ENCODE peak calls at places on chromosomes 7 and 10, in seven cellular contexts. D, X, J, V, M, T and Q are unnamed samples.
A peak's percentile ranks its signal among the peaks of the same experiment; 100 is the strongest.

GRCh38 chr7:30460246-30460633 is 18.3 kb downstream of the NOD1 start:
- DNase-seq in M (no peak), D (no peak), T (no peak), J (no peak), V (no peak), X (no peak), Q (no peak)

GRCh38 chr10:126903646-126904360 is 1.4 kb upstream of the DOCK1 start:
- DNase-seq in M (no peak), J (no peak), T (no peak), V (no peak), X (no peak), D (no peak), Q (no peak)

GRCh38 chr7:5429253-5429856 is 5.7 kb upstream of the TNRC18 start:
- DNase-seq in X (peak; percentile 59), M (peak; percentile 56), T (peak; percentile 71), V (no peak), D (no peak), J (no peak), Q (no peak)

GRCh38 chr10:50604049-50604640 is 19.6 kb downstream of the SGMS1 start:
- DNase-seq in V (no peak), D (no peak), T (no peak), M (no peak), J (no peak), X (no peak), Q (no peak)

GRCh38 chr10:68508090-68508489 is 19.2 kb downstream of the SLC25A16 start:
- DNase-seq in M (no peak), T (no peak), V (no peak), D (no peak), X (no peak), J (no peak), Q (no peak)

GRCh38 chr10:73855413-73855812 is 18.9 kb downstream of the CAMK2G start:
- DNase-seq in M (no peak), X (no peak), T (no peak), D (no peak), V (no peak), J (no peak), Q (no peak)

GRCh38 chr7:64602518-64602917 is 39.6 kb upstream of the ZNF680 start:
- DNase-seq in J (no peak), V (no peak), M (no peak), T (no peak), X (peak; percentile 14), D (no peak), Q (no peak)

GRCh38 chr10:60549686-60550085 is 160.0 kb upstream of the ANK3 start:
- DNase-seq in J (no peak), T (peak; percentile 68), X (peak; percentile 20), M (peak; percentile 23), D (no peak), V (no peak), Q (no peak)

GRCh38 chr10:103897241-103897774 is 20.7 kb downstream of the STN1 start:
- DNase-seq in M (no peak), X (no peak), T (no peak), V (no peak), D (no peak), J (no peak), Q (no peak)

GRCh38 chr10:31652038-31652437 is 276.6 kb downstream of the ARHGAP12 start:
- DNase-seq in T (no peak), X (no peak), J (no peak), M (no peak), V (no peak), D (no peak), Q (no peak)

GRCh38 chr7:131653418-131654248 is 97.2 kb upstream of the PODXL start:
- DNase-seq in J (no peak), T (no peak), D (no peak), M (no peak), V (no peak), X (peak; percentile 37), Q (no peak)

GRCh38 chr7:88344956-88345832 is 38.5 kb upstream of the STEAP4 start:
- DNase-seq in T (peak; percentile 39), D (peak; percentile 22), X (peak; percentile 20), M (peak; percentile 36), V (no peak), J (no peak), Q (peak; percentile 80)

GRCh38 chr10:121843379-121843778 is 84.5 kb downstream of the ATE1 start:
- DNase-seq in T (no peak), D (no peak), V (no peak), X (no peak), M (no peak), J (no peak), Q (no peak)

GRCh38 chr10:28587970-28588290 is 55.0 kb downstream of the WAC start:
- DNase-seq in X (peak; percentile 35), T (peak; percentile 33), V (no peak), M (peak; percentile 22), D (no peak), J (no peak), Q (no peak)

GRCh38 chr7:26705567-26705966 is 158.8 kb downstream of the SKAP2 start:
- DNase-seq in D (no peak), X (peak; percentile 96), M (peak; percentile 16), J (no peak), V (no peak), T (peak; percentile 89), Q (no peak)

GRCh38 chr10:66747451-66747850 is 178.4 kb upstream of the LRRTM3 start:
- DNase-seq in V (no peak), M (no peak), T (peak; percentile 57), X (peak; percentile 79), D (no peak), J (no peak), Q (no peak)

GRCh38 chr10:112304460-112304859 is 21.3 kb downstream of the TECTB start:
- DNase-seq in D (no peak), J (no peak), V (no peak), M (no peak), T (peak; percentile 68), X (no peak), Q (no peak)

GRCh38 chr7:105337529-105337928 is 51.2 kb downstream of the SRPK2 start:
- DNase-seq in M (no peak), T (no peak), D (no peak), V (no peak), J (no peak), X (no peak), Q (no peak)

GRCh38 chr7:81447351-81447952 is 322.4 kb downstream of the HGF start:
- DNase-seq in V (no peak), M (peak; percentile 40), D (no peak), J (no peak), T (peak; percentile 69), X (peak; percentile 79), Q (no peak)

GRCh38 chr10:70190581-70190980 is 20.3 kb upstream of the SAR1A start:
- DNase-seq in V (no peak), J (no peak), X (no peak), M (no peak), D (no peak), T (no peak), Q (no peak)

GRCh38 chr10:132549416-132549815 is 11.8 kb downstream of the INPP5A start:
- DNase-seq in T (no peak), X (no peak), V (no peak), J (no peak), D (no peak), M (no peak), Q (no peak)

GRCh38 chr10:119521443-119522204 is 20.9 kb downstream of the RGS10 start:
- DNase-seq in D (no peak), M (no peak), T (peak; percentile 84), X (peak; percentile 84), V (no peak), J (no peak), Q (no peak)